ENCODE peak calls at places on chromosomes 1 and 21, in six cellular contexts. Z, O, H, I, A and F are unnamed samples.

GRCh38 chr1:117683571-117684285 is 77.9 kb downstream of the TENT5C start:
- DNase-seq in Z (no peak), O (no peak), H (no peak), I (no peak), A (no peak), F (no peak)

GRCh38 chr1:167482184-167482583 is 36.1 kb downstream of the CD247 start:
- DNase-seq in Z (no peak), O (peak; percentile 52), H (no peak), I (no peak), A (no peak), F (no peak)

GRCh38 chr1:93200086-93200620 is 19.6 kb downstream of the CCDC18 start:
- DNase-seq in Z (no peak), O (no peak), H (no peak), I (no peak), A (no peak), F (no peak)

GRCh38 chr1:84386716-84387479 is 11.4 kb upstream of the DNASE2B start:
- DNase-seq in Z (no peak), O (no peak), H (no peak), I (peak; percentile 27), A (no peak), F (no peak)

GRCh38 chr1:169595764-169596711 is 9.8 kb upstream of the F5 start:
- DNase-seq in Z (no peak), O (peak; percentile 21), H (no peak), I (peak; percentile 44), A (no peak), F (no peak)

GRCh38 chr1:5646486-5646885 is 345.7 kb downstream of the NPHP4 start:
- DNase-seq in Z (no peak), O (no peak), H (no peak), I (no peak), A (no peak), F (no peak)

GRCh38 chr1:20279507-20279906 is 11.2 kb upstream of the VWA5B1 start:
- DNase-seq in Z (no peak), O (no peak), H (no peak), I (peak; percentile 33), A (peak; percentile 70), F (no peak)

GRCh38 chr1:88802950-88803349 is 88.4 kb downstream of the GTF2B start:
- DNase-seq in Z (no peak), O (no peak), H (no peak), I (peak; percentile 31), A (peak; percentile 14), F (no peak)

GRCh38 chr1:216626394-216627067 is 96.7 kb downstream of the ESRRG start:
- DNase-seq in Z (no peak), O (no peak), H (no peak), I (no peak), A (no peak), F (no peak)

GRCh38 chr1:228378453-228379164 is 28.0 kb downstream of the TRIM11 start:
- DNase-seq in Z (no peak), O (peak; percentile 66), H (peak; percentile 59), I (peak; percentile 56), A (no peak), F (peak; percentile 46)

GRCh38 chr1:42998381-42998780 is 39.7 kb upstream of the SLC2A1 start:
- DNase-seq in Z (no peak), O (no peak), H (no peak), I (no peak), A (no peak), F (no peak)

GRCh38 chr21:46059195-46059594 is 38.7 kb upstream of the COL6A2 start:
- DNase-seq in Z (no peak), O (no peak), H (no peak), I (no peak), A (no peak), F (no peak)